ENCODE peak calls at places on chromosome 21, in ten cellular contexts. One of them, this sample, is unnamed.

GRCh38 chr21:35868005-35868868 is 192.1 kb downstream of the SETD4 start:
- DNase-seq in germinal center: no peak
- DNase-seq in T-helper 1 cell: no peak
- DNase-seq in activated CD4-positive, alpha-beta T cell treated with anti-CD3 and anti-CD28 coated beads, Interleukin-2, amount 50 U/mL, for 1 hour: no peak
- DNase-seq in ecto neural progenitor cell: peak
- DNase-seq in COR-L47: no peak
- DNase-seq in stimulated activated CD4-positive, alpha-beta T cell treated with anti-CD3 and anti-CD28 coated beads, Interleukin-4, amount 100 ng/mL, for 1 hour: no peak
- DNase-seq in activated T-cell treated with anti-CD3 and anti-CD28 coated beads, Interleukin-2, amount 50 U/mL, for 4 hours: no peak
- DNase-seq in NCI-H345: no peak
- DNase-seq in posterior vena cava: no peak
- DNase-seq in this sample: no peak

GRCh38 chr21:26843912-26844257 is 1.3 kb downstream of the ADAMTS1 start:
- DNase-seq in activated CD4-positive, alpha-beta T cell treated with anti-CD3 and anti-CD28 coated beads, Interleukin-2, amount 50 U/mL, for 1 hour: no peak
- DNase-seq in posterior vena cava: no peak
- DNase-seq in T-helper 1 cell: no peak
- DNase-seq in activated T-cell treated with anti-CD3 and anti-CD28 coated beads, Interleukin-2, amount 50 U/mL, for 4 hours: no peak
- DNase-seq in NCI-H345: no peak
- DNase-seq in COR-L47: no peak
- DNase-seq in ecto neural progenitor cell: no peak
- DNase-seq in germinal center: no peak
- DNase-seq in stimulated activated CD4-positive, alpha-beta T cell treated with anti-CD3 and anti-CD28 coated beads, Interleukin-4, amount 100 ng/mL, for 1 hour: no peak
- DNase-seq in this sample: no peak

GRCh38 chr21:46150073-46150472 is 5.3 kb downstream of the FTCD start:
- DNase-seq in posterior vena cava: peak
- DNase-seq in activated T-cell treated with anti-CD3 and anti-CD28 coated beads, Interleukin-2, amount 50 U/mL, for 4 hours: peak
- DNase-seq in germinal center: no peak
- DNase-seq in COR-L47: no peak
- DNase-seq in activated CD4-positive, alpha-beta T cell treated with anti-CD3 and anti-CD28 coated beads, Interleukin-2, amount 50 U/mL, for 1 hour: no peak
- DNase-seq in stimulated activated CD4-positive, alpha-beta T cell treated with anti-CD3 and anti-CD28 coated beads, Interleukin-4, amount 100 ng/mL, for 1 hour: no peak
- DNase-seq in ecto neural progenitor cell: no peak
- DNase-seq in T-helper 1 cell: no peak
- DNase-seq in NCI-H345: no peak
- DNase-seq in this sample: no peak

GRCh38 chr21:34958040-34958439 is 91.1 kb downstream of the RUNX1 start:
- DNase-seq in activated T-cell treated with anti-CD3 and anti-CD28 coated beads, Interleukin-2, amount 50 U/mL, for 4 hours: no peak
- DNase-seq in T-helper 1 cell: no peak
- DNase-seq in NCI-H345: no peak
- DNase-seq in activated CD4-positive, alpha-beta T cell treated with anti-CD3 and anti-CD28 coated beads, Interleukin-2, amount 50 U/mL, for 1 hour: no peak
- DNase-seq in germinal center: no peak
- DNase-seq in COR-L47: no peak
- DNase-seq in ecto neural progenitor cell: no peak
- DNase-seq in stimulated activated CD4-positive, alpha-beta T cell treated with anti-CD3 and anti-CD28 coated beads, Interleukin-4, amount 100 ng/mL, for 1 hour: no peak
- DNase-seq in posterior vena cava: no peak
- DNase-seq in this sample: no peak

GRCh38 chr21:37228003-37228400 is 39.1 kb downstream of the VPS26C start:
- DNase-seq in germinal center: no peak
- DNase-seq in posterior vena cava: no peak
- DNase-seq in stimulated activated CD4-positive, alpha-beta T cell treated with anti-CD3 and anti-CD28 coated beads, Interleukin-4, amount 100 ng/mL, for 1 hour: no peak
- DNase-seq in activated T-cell treated with anti-CD3 and anti-CD28 coated beads, Interleukin-2, amount 50 U/mL, for 4 hours: no peak
- DNase-seq in T-helper 1 cell: no peak
- DNase-seq in activated CD4-positive, alpha-beta T cell treated with anti-CD3 and anti-CD28 coated beads, Interleukin-2, amount 50 U/mL, for 1 hour: no peak
- DNase-seq in COR-L47: no peak
- DNase-seq in NCI-H345: no peak
- DNase-seq in ecto neural progenitor cell: no peak
- DNase-seq in this sample: no peak

GRCh38 chr21:37435120-37435519 is 68.5 kb downstream of the DYRK1A start:
- DNase-seq in COR-L47: peak
- DNase-seq in ecto neural progenitor cell: peak
- DNase-seq in NCI-H345: peak
- DNase-seq in activated CD4-positive, alpha-beta T cell treated with anti-CD3 and anti-CD28 coated beads, Interleukin-2, amount 50 U/mL, for 1 hour: peak
- DNase-seq in posterior vena cava: no peak
- DNase-seq in stimulated activated CD4-positive, alpha-beta T cell treated with anti-CD3 and anti-CD28 coated beads, Interleukin-4, amount 100 ng/mL, for 1 hour: no peak
- DNase-seq in activated T-cell treated with anti-CD3 and anti-CD28 coated beads, Interleukin-2, amount 50 U/mL, for 4 hours: no peak
- DNase-seq in germinal center: peak
- DNase-seq in T-helper 1 cell: peak
- DNase-seq in this sample: no peak

GRCh38 chr21:16969636-16970035 is 543.2 kb upstream of the CXADR start:
- DNase-seq in stimulated activated CD4-positive, alpha-beta T cell treated with anti-CD3 and anti-CD28 coated beads, Interleukin-4, amount 100 ng/mL, for 1 hour: no peak
- DNase-seq in germinal center: no peak
- DNase-seq in ecto neural progenitor cell: no peak
- DNase-seq in activated CD4-positive, alpha-beta T cell treated with anti-CD3 and anti-CD28 coated beads, Interleukin-2, amount 50 U/mL, for 1 hour: no peak
- DNase-seq in activated T-cell treated with anti-CD3 and anti-CD28 coated beads, Interleukin-2, amount 50 U/mL, for 4 hours: no peak
- DNase-seq in posterior vena cava: no peak
- DNase-seq in NCI-H345: no peak
- DNase-seq in T-helper 1 cell: no peak
- DNase-seq in COR-L47: no peak
- DNase-seq in this sample: no peak

GRCh38 chr21:25567472-25567871 is 39.8 kb downstream of the MRPL39 start:
- DNase-seq in NCI-H345: no peak
- DNase-seq in activated CD4-positive, alpha-beta T cell treated with anti-CD3 and anti-CD28 coated beads, Interleukin-2, amount 50 U/mL, for 1 hour: no peak
- DNase-seq in stimulated activated CD4-positive, alpha-beta T cell treated with anti-CD3 and anti-CD28 coated beads, Interleukin-4, amount 100 ng/mL, for 1 hour: no peak
- DNase-seq in posterior vena cava: no peak
- DNase-seq in activated T-cell treated with anti-CD3 and anti-CD28 coated beads, Interleukin-2, amount 50 U/mL, for 4 hours: no peak
- DNase-seq in germinal center: no peak
- DNase-seq in T-helper 1 cell: no peak
- DNase-seq in ecto neural progenitor cell: no peak
- DNase-seq in COR-L47: no peak
- DNase-seq in this sample: no peak

GRCh38 chr21:45502006-45502345 is 40.3 kb downstream of the SLC19A1 start:
- DNase-seq in stimulated activated CD4-positive, alpha-beta T cell treated with anti-CD3 and anti-CD28 coated beads, Interleukin-4, amount 100 ng/mL, for 1 hour: no peak
- DNase-seq in T-helper 1 cell: no peak
- DNase-seq in activated CD4-positive, alpha-beta T cell treated with anti-CD3 and anti-CD28 coated beads, Interleukin-2, amount 50 U/mL, for 1 hour: no peak
- DNase-seq in posterior vena cava: peak
- DNase-seq in ecto neural progenitor cell: no peak
- DNase-seq in activated T-cell treated with anti-CD3 and anti-CD28 coated beads, Interleukin-2, amount 50 U/mL, for 4 hours: no peak
- DNase-seq in NCI-H345: no peak
- DNase-seq in germinal center: no peak
- DNase-seq in COR-L47: no peak
- DNase-seq in this sample: peak

GRCh38 chr21:36203603-36203889 is 46.9 kb downstream of the DOP1B start:
- DNase-seq in activated T-cell treated with anti-CD3 and anti-CD28 coated beads, Interleukin-2, amount 50 U/mL, for 4 hours: peak
- DNase-seq in germinal center: no peak
- DNase-seq in posterior vena cava: peak
- DNase-seq in ecto neural progenitor cell: no peak
- DNase-seq in activated CD4-positive, alpha-beta T cell treated with anti-CD3 and anti-CD28 coated beads, Interleukin-2, amount 50 U/mL, for 1 hour: no peak
- DNase-seq in NCI-H345: no peak
- DNase-seq in COR-L47: no peak
- DNase-seq in T-helper 1 cell: no peak
- DNase-seq in stimulated activated CD4-positive, alpha-beta T cell treated with anti-CD3 and anti-CD28 coated beads, Interleukin-4, amount 100 ng/mL, for 1 hour: peak
- DNase-seq in this sample: no peak

GRCh38 chr21:35925497-35925896 is 134.8 kb downstream of the SETD4 start:
- DNase-seq in T-helper 1 cell: no peak
- DNase-seq in COR-L47: no peak
- DNase-seq in NCI-H345: no peak
- DNase-seq in stimulated activated CD4-positive, alpha-beta T cell treated with anti-CD3 and anti-CD28 coated beads, Interleukin-4, amount 100 ng/mL, for 1 hour: no peak
- DNase-seq in germinal center: no peak
- DNase-seq in activated T-cell treated with anti-CD3 and anti-CD28 coated beads, Interleukin-2, amount 50 U/mL, for 4 hours: no peak
- DNase-seq in posterior vena cava: no peak
- DNase-seq in activated CD4-positive, alpha-beta T cell treated with anti-CD3 and anti-CD28 coated beads, Interleukin-2, amount 50 U/mL, for 1 hour: no peak
- DNase-seq in ecto neural progenitor cell: no peak
- DNase-seq in this sample: no peak

GRCh38 chr21:26842300-26842699 is 2.9 kb downstream of the ADAMTS1 start:
- DNase-seq in stimulated activated CD4-positive, alpha-beta T cell treated with anti-CD3 and anti-CD28 coated beads, Interleukin-4, amount 100 ng/mL, for 1 hour: no peak
- DNase-seq in posterior vena cava: no peak
- DNase-seq in activated T-cell treated with anti-CD3 and anti-CD28 coated beads, Interleukin-2, amount 50 U/mL, for 4 hours: no peak
- DNase-seq in germinal center: no peak
- DNase-seq in COR-L47: no peak
- DNase-seq in activated CD4-positive, alpha-beta T cell treated with anti-CD3 and anti-CD28 coated beads, Interleukin-2, amount 50 U/mL, for 1 hour: no peak
- DNase-seq in ecto neural progenitor cell: no peak
- DNase-seq in T-helper 1 cell: no peak
- DNase-seq in NCI-H345: no peak
- DNase-seq in this sample: no peak

GRCh38 chr21:41664881-41665765 is 101.7 kb downstream of the RIPK4 start:
- DNase-seq in germinal center: no peak
- DNase-seq in COR-L47: no peak
- DNase-seq in stimulated activated CD4-positive, alpha-beta T cell treated with anti-CD3 and anti-CD28 coated beads, Interleukin-4, amount 100 ng/mL, for 1 hour: no peak
- DNase-seq in activated CD4-positive, alpha-beta T cell treated with anti-CD3 and anti-CD28 coated beads, Interleukin-2, amount 50 U/mL, for 1 hour: no peak
- DNase-seq in ecto neural progenitor cell: no peak
- DNase-seq in T-helper 1 cell: no peak
- DNase-seq in posterior vena cava: peak
- DNase-seq in activated T-cell treated with anti-CD3 and anti-CD28 coated beads, Interleukin-2, amount 50 U/mL, for 4 hours: no peak
- DNase-seq in NCI-H345: no peak
- DNase-seq in this sample: no peak

This sample was measured in type B pancreatic cell.